ENCODE peak calls at places on chromosomes 13 and 19, in nine cellular contexts. Z is CD8-positive, alpha-beta T cell; V is GM06990; E is thoracic aorta; H is GM12864; D is breast epithelium; F is heart left ventricle; I is heart right ventricle; O is fibroblast of villous mesenchyme. K is an unnamed sample.

GRCh38 chr19:36207605-36208252 is 6.7 kb downstream of the ZNF565 start:
- DNase-seq in Z (no peak), V (peak), E (no peak), H (peak), D (no peak), F (no peak), I (no peak), O (no peak), K (peak)

GRCh38 chr13:110108348-110109139 is 198.4 kb downstream of the COL4A1 start:
- DNase-seq in Z (no peak), V (no peak), E (peak), H (no peak), D (peak), F (peak), I (peak), O (peak), K (no peak)

GRCh38 chr19:46574533-46574932 is 26.6 kb upstream of the CALM3 start:
- DNase-seq in Z (no peak), V (no peak), E (no peak), H (no peak), D (no peak), F (no peak), I (no peak), O (peak), K (no peak)

GRCh38 chr19:39403331-39404312 is 3.0 kb upstream of the ZFP36 start:
- DNase-seq in Z (peak), V (peak), E (peak), H (no peak), D (peak), F (peak), I (peak), O (peak), K (peak)

GRCh38 chr19:531009-531752 is 379 bp upstream of the CDC34 start:
- DNase-seq in Z (peak), V (peak), E (no peak), H (no peak), D (peak), F (peak), I (peak), O (peak), K (peak)

GRCh38 chr13:22848539-22849052 is 332.2 kb upstream of the SGCG start:
- DNase-seq in Z (no peak), V (no peak), E (no peak), H (no peak), D (no peak), F (no peak), I (no peak), O (peak), K (no peak)

GRCh38 chr13:47046706-47047105 is 149.9 kb upstream of the HTR2A start:
- DNase-seq in Z (no peak), V (no peak), E (no peak), H (no peak), D (no peak), F (no peak), I (no peak), O (no peak), K (no peak)

GRCh38 chr13:97386832-97387486 is 47.0 kb upstream of the RAP2A start:
- DNase-seq in Z (no peak), V (no peak), E (no peak), H (no peak), D (no peak), F (no peak), I (no peak), O (no peak), K (no peak)

GRCh38 chr13:100827489-100828000 is 152.9 kb upstream of the TMTC4 start:
- DNase-seq in Z (no peak), V (no peak), E (no peak), H (no peak), D (no peak), F (no peak), I (no peak), O (no peak), K (no peak)

GRCh38 chr13:33649212-33649917 is 168.6 kb upstream of the RFC3 start:
- DNase-seq in Z (no peak), V (no peak), E (no peak), H (no peak), D (no peak), F (no peak), I (no peak), O (peak), K (no peak)

GRCh38 chr19:19280561-19280960 is 7.5 kb upstream of the TM6SF2 start:
- DNase-seq in Z (no peak), V (no peak), E (no peak), H (no peak), D (no peak), F (no peak), I (no peak), O (no peak), K (no peak)

GRCh38 chr13:20127263-20127562 is 33.6 kb downstream of the GJA3 start:
- DNase-seq in Z (no peak), V (no peak), E (no peak), H (no peak), D (no peak), F (no peak), I (no peak), O (no peak), K (no peak)

GRCh38 chr13:51942189-51942588 is 69.1 kb downstream of the ATP7B start:
- DNase-seq in Z (no peak), V (no peak), E (no peak), H (no peak), D (no peak), F (no peak), I (no peak), O (no peak), K (no peak)

GRCh38 chr19:37251308-37252229 is 33.6 kb downstream of the ZNF383 start:
- DNase-seq in Z (no peak), V (peak), E (peak), H (peak), D (peak), F (peak), I (peak), O (peak), K (peak)

GRCh38 chr19:3665681-3666544 is 34.4 kb downstream of the PIP5K1C start:
- DNase-seq in Z (peak), V (peak), E (peak), H (no peak), D (no peak), F (peak), I (peak), O (peak), K (peak)

GRCh38 chr19:50658438-50659317 is 9.4 kb downstream of the C19orf81 start:
- DNase-seq in Z (peak), V (peak), E (no peak), H (no peak), D (peak), F (peak), I (peak), O (peak), K (peak)

GRCh38 chr19:40632311-40633036 is 31.3 kb downstream of the LTBP4 start:
- DNase-seq in Z (no peak), V (no peak), E (no peak), H (no peak), D (no peak), F (no peak), I (no peak), O (no peak), K (no peak)

GRCh38 chr19:46226438-46226973 is 3.0 kb upstream of the IGFL1 start:
- DNase-seq in Z (no peak), V (no peak), E (no peak), H (no peak), D (no peak), F (no peak), I (no peak), O (no peak), K (no peak)

GRCh38 chr13:97280478-97280877 is 58.3 kb downstream of the MBNL2 start:
- DNase-seq in Z (no peak), V (no peak), E (no peak), H (no peak), D (no peak), F (no peak), I (no peak), O (peak), K (no peak)

GRCh38 chr13:99380921-99381645 is 73.9 kb upstream of the GPR183 start:
- DNase-seq in Z (peak), V (no peak), E (no peak), H (peak), D (no peak), F (no peak), I (no peak), O (no peak), K (peak)

GRCh38 chr19:38389101-38389925 is 816 bp downstream of the SPRED3 start:
- DNase-seq in Z (no peak), V (no peak), E (peak), H (no peak), D (no peak), F (no peak), I (no peak), O (peak), K (no peak)

GRCh38 chr19:37969695-37970094 is 62.7 kb downstream of the SIPA1L3 start:
- DNase-seq in Z (no peak), V (no peak), E (no peak), H (no peak), D (no peak), F (no peak), I (no peak), O (no peak), K (no peak)

GRCh38 chr19:19306191-19306590 is 14.1 kb downstream of the SUGP1 start:
- DNase-seq in Z (no peak), V (no peak), E (no peak), H (no peak), D (no peak), F (no peak), I (no peak), O (no peak), K (no peak)

GRCh38 chr19:4993683-4994082 is 24.8 kb downstream of the KDM4B start:
- DNase-seq in Z (no peak), V (no peak), E (no peak), H (no peak), D (no peak), F (no peak), I (no peak), O (no peak), K (no peak)

GRCh38 chr13:106919093-106919492 is 351.2 kb upstream of the ARGLU1 start:
- DNase-seq in Z (no peak), V (peak), E (no peak), H (peak), D (no peak), F (no peak), I (no peak), O (no peak), K (peak)

GRCh38 chr13:108961542-108962125 is 332.2 kb downstream of the MYO16 start:
- DNase-seq in Z (peak), V (peak), E (no peak), H (no peak), D (no peak), F (no peak), I (no peak), O (peak), K (peak)

GRCh38 chr19:29188704-29189375 is 24.1 kb downstream of the UQCRFS1 start:
- DNase-seq in Z (no peak), V (no peak), E (no peak), H (no peak), D (no peak), F (no peak), I (no peak), O (no peak), K (no peak)

GRCh38 chr13:77779461-77780272 is 82.2 kb downstream of the SLAIN1 start:
- DNase-seq in Z (no peak), V (peak), E (no peak), H (peak), D (no peak), F (peak), I (peak), O (peak), K (peak)

GRCh38 chr13:95255072-95255732 is 46.0 kb downstream of the ABCC4 start:
- DNase-seq in Z (no peak), V (no peak), E (no peak), H (no peak), D (no peak), F (no peak), I (no peak), O (no peak), K (no peak)

GRCh38 chr13:97574926-97575325 is 141.0 kb downstream of the RAP2A start:
- DNase-seq in Z (no peak), V (no peak), E (no peak), H (no peak), D (no peak), F (peak), I (peak), O (peak), K (peak)

GRCh38 chr19:8392017-8392591 is 1.9 kb downstream of the RAB11B start:
- DNase-seq in Z (no peak), V (no peak), E (no peak), H (no peak), D (no peak), F (peak), I (peak), O (peak), K (no peak)

GRCh38 chr19:14089412-14089661 is 1.2 kb downstream of the SAMD1 start:
- DNase-seq in Z (no peak), V (no peak), E (no peak), H (no peak), D (no peak), F (no peak), I (no peak), O (peak), K (no peak)
- TF ChIP-seq CTCF in Z (peak), V (peak), E (no peak), H (peak), D (no peak), F (no peak), I (no peak), O (peak), K (peak)

DNA sequence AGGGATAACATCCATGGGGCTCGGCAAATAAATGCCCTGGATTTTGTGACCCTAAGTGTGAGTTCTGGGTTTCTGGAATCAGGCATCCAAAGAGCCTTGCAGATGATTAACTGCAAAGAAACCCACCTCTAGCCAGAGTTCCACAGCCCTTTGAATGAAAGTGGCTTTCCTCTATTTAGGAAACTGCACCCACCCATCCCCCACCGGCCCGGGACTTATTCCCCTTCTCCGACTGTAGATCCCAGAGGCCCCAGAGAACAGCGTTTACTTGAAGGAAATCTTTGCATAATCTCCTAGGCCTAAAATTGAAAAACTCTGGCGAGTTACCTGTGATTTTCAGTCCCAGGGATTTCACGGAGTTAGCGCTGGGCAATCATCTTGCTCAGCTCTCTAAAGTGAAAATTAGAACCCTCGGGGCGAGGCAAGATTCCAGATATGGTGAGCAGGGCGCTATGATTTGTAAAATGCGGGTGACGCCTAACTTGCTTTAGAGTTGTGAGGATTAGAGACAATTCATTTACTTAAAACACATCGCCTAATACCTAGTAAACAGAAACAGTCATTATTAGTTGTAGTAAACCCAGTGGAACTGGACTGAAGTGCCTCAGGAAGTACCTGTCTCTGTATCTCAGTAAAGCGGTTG is 9.4 kb downstream of the URAD start:
- DNase-seq in Z (no peak), V (no peak), E (no peak), H (no peak), D (no peak), F (no peak), I (no peak), O (no peak), K (no peak)
- TF ChIP-seq CTCF in Z (no peak), V (no peak), E (no peak), H (no peak), D (no peak), F (no peak), I (no peak), O (no peak), K (no peak)

GRCh38 chr19:49017666-49018351 is 918 bp upstream of the LHB start:
- DNase-seq in Z (peak), V (peak), E (no peak), H (no peak), D (no peak), F (peak), I (peak), O (peak), K (peak)
- TF ChIP-seq CTCF in Z (peak), V (peak), E (peak), H (peak), D (no peak), F (peak), I (peak), O (peak), K (peak)

GRCh38 chr13:75566658-75567057 is 17.1 kb downstream of the UCHL3 start:
- DNase-seq in Z (no peak), V (no peak), E (no peak), H (no peak), D (no peak), F (no peak), I (no peak), O (peak), K (no peak)
- TF ChIP-seq CTCF in Z (no peak), V (peak), E (no peak), H (peak), D (no peak), F (peak), I (no peak), O (peak), K (peak)

DNA sequence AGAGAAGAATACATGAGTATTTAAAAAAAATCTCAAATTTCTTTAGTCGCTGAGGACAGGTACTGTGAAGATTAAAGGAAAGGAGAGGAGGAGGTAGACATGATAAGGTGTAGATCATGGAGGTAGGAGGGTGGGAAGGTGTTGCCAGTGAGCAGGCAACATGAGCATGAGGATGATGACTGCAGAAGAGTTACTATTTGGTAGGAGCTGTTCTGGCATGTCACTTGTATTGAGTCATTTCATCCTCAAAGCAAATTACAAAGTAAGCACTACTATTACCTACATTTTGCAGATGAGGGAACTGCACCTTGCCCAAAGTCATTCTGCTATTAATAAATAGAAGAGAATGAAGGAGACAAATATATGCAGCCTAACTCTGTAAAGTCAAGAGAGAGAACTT is 435.8 kb upstream of the KLF12 start:
- DNase-seq in Z (no peak), V (no peak), E (no peak), H (no peak), D (no peak), F (no peak), I (no peak), O (no peak), K (no peak)
- TF ChIP-seq CTCF in Z (no peak), V (no peak), E (no peak), H (no peak), D (no peak), F (no peak), I (no peak), O (no peak), K (no peak)

GRCh38 chr19:30437869-30438268 is 65.7 kb downstream of the ZNF536 start:
- DNase-seq in Z (no peak), V (no peak), E (no peak), H (no peak), D (no peak), F (no peak), I (no peak), O (no peak), K (no peak)
- TF ChIP-seq CTCF in Z (no peak), V (peak), E (no peak), H (no peak), D (no peak), F (no peak), I (no peak), O (no peak), K (no peak)

DNA sequence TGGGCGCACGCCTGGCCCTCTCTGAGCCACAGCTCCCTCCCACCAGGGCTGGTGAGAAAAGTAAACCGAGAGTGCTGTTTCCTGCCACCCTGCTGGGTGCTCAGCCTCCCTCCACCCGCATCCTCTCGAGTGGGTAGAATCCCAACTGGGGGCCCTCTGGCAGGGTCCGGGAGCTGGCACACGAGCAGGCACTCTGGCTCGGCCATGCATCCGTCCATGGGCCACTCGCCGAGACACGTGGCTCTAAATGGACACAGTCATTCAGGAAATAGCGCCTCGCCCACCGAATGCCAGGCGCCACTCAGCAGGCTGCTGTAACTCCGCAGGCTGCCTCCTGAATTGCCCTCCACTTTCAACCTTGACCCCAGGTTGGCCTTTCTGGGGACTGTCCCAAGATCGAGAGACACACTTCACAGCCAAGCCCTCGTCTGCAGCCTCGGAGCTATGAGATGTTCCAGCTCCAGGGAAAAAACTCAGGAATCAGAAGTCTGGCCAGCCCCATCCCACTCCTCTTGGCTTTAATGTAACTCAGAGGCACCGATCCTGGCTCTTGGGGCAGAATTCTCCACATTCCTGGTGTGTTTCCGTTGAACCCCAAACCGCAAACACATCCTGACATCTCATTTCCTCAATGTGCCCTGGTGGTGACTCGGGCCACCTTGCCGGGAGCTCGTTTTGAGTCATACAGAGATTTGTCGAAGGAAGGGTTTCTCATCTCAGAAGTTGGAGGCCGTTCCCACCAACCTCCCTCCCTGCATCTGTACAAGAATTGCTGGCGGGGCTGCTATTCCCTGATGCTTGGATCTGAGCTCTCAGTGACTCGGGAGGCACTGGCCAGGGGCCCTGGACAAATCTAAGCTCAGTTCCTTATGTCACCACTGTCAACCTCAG is 14.1 kb downstream of the KLF2 start:
- DNase-seq in Z (no peak), V (peak), E (peak), H (no peak), D (peak), F (peak), I (no peak), O (peak), K (peak)
- TF ChIP-seq CTCF in Z (no peak), V (no peak), E (peak), H (no peak), D (no peak), F (no peak), I (no peak), O (peak), K (no peak)

K was measured in GM10248.